ENCODE peak calls at places on chromosome 7, in seven cellular contexts. S is B cell; T is gastrocnemius medialis; A is activated CD8-positive, alpha-beta T cell treated with anti-CD3 and anti-CD28 coated beads for 36 hours; L is cardiac muscle cell; J is breast epithelium; Q is natural killer cell. M is an unnamed sample.

GRCh38 chr7:151047979-151048763 is at the start of gene ASIC3:
- DNase-seq in S (no peak), T (no peak), A (no peak), L (no peak), J (no peak), Q (no peak), M (no peak)

GRCh38 chr7:78363866-78364265 is 565.3 kb downstream of the PHTF2 start:
- DNase-seq in S (no peak), T (no peak), A (no peak), L (no peak), J (no peak), Q (no peak), M (no peak)

GRCh38 chr7:87231715-87232114 is 12.2 kb upstream of the TMEM243 start:
- DNase-seq in S (no peak), T (no peak), A (no peak), L (no peak), J (no peak), Q (no peak), M (no peak)

GRCh38 chr7:56053379-56053778 is 1.8 kb downstream of the CCT6A start:
- DNase-seq in S (no peak), T (no peak), A (no peak), L (no peak), J (no peak), Q (no peak), M (no peak)

GRCh38 chr7:106110885-106111670 is 1.0 kb downstream of the SYPL1 start:
- DNase-seq in S (no peak), T (no peak), A (no peak), L (peak; percentile 25), J (no peak), Q (no peak), M (no peak)

GRCh38 chr7:137073571-137074325 is 205.3 kb downstream of the CHRM2 start:
- DNase-seq in S (no peak), T (no peak), A (no peak), L (no peak), J (no peak), Q (no peak), M (no peak)

GRCh38 chr7:130154501-130155317 is 50.5 kb downstream of the TMEM209 start:
- DNase-seq in S (no peak), T (peak; percentile 25), A (no peak), L (no peak), J (no peak), Q (no peak), M (no peak)

GRCh38 chr7:128215281-128215680 is 25.8 kb upstream of the LEP start:
- DNase-seq in S (no peak), T (no peak), A (no peak), L (no peak), J (no peak), Q (no peak), M (no peak)

GRCh38 chr7:27148031-27148775 is 629 bp upstream of the HOXA6 start:
- DNase-seq in S (no peak), T (no peak), A (no peak), L (no peak), J (peak; percentile 77), Q (no peak), M (peak; percentile 39)

GRCh38 chr7:16392990-16393523 is 28.3 kb downstream of the CRPPA start:
- DNase-seq in S (no peak), T (no peak), A (no peak), L (no peak), J (no peak), Q (no peak), M (no peak)

GRCh38 chr7:10237306-10237705 is 736.4 kb upstream of the PHF14 start:
- DNase-seq in S (no peak), T (no peak), A (no peak), L (no peak), J (no peak), Q (no peak), M (no peak)

GRCh38 chr7:41698114-41698513 is 4.8 kb downstream of the INHBA start:
- DNase-seq in S (no peak), T (no peak), A (no peak), L (no peak), J (no peak), Q (no peak), M (no peak)

GRCh38 chr7:20211376-20211775 is 5.8 kb downstream of the MACC1 start:
- DNase-seq in S (no peak), T (no peak), A (no peak), L (no peak), J (no peak), Q (no peak), M (no peak)

GRCh38 chr7:26397786-26398435 is 106.2 kb downstream of the SNX10 start:
- DNase-seq in S (peak; percentile 61), T (peak; percentile 38), A (no peak), L (peak; percentile 44), J (no peak), Q (no peak), M (peak; percentile 32)

GRCh38 chr7:19161671-19162070 is 16.4 kb upstream of the FERD3L start:
- DNase-seq in S (no peak), T (no peak), A (no peak), L (no peak), J (no peak), Q (no peak), M (no peak)

GRCh38 chr7:156156734-156157408 is 344.6 kb upstream of the SHH start:
- DNase-seq in S (no peak), T (no peak), A (peak; percentile 11), L (no peak), J (no peak), Q (no peak), M (peak; percentile 34)

GRCh38 chr7:114007391-114007790 is 88.6 kb upstream of the PPP1R3A start:
- DNase-seq in S (no peak), T (no peak), A (no peak), L (no peak), J (no peak), Q (no peak), M (no peak)

GRCh38 chr7:140982508-140982907 is 32.2 kb downstream of the MRPS33 start:
- DNase-seq in S (no peak), T (no peak), A (no peak), L (no peak), J (no peak), Q (no peak), M (no peak)

GRCh38 chr7:116011584-116011983 is 19.0 kb downstream of the TFEC start:
- DNase-seq in S (no peak), T (no peak), A (no peak), L (no peak), J (no peak), Q (no peak), M (no peak)

GRCh38 chr7:137169282-137169698 is 174.2 kb downstream of the PTN start:
- DNase-seq in S (no peak), T (peak; percentile 12), A (peak; percentile 2), L (peak; percentile 86), J (peak; percentile 53), Q (no peak), M (peak; percentile 34)

GRCh38 chr7:6917258-6917657 is 91.2 kb upstream of the CCZ1B start:
- DNase-seq in S (no peak), T (no peak), A (no peak), L (peak; percentile 42), J (no peak), Q (no peak), M (no peak)

GRCh38 chr7:116525298-116525912 is 569 bp downstream of the CAV1 start:
- DNase-seq in S (peak; percentile 77), T (peak; percentile 22), A (peak; percentile 59), L (no peak), J (peak; percentile 32), Q (peak; percentile 31), M (peak; percentile 14)

GRCh38 chr7:103079836-103080235 is 4.9 kb downstream of the ARMC10 start:
- DNase-seq in S (no peak), T (no peak), A (no peak), L (no peak), J (no peak), Q (no peak), M (no peak)

GRCh38 chr7:2106920-2107319 is 125.8 kb downstream of the MAD1L1 start:
- DNase-seq in S (no peak), T (no peak), A (no peak), L (no peak), J (peak; percentile 67), Q (no peak), M (no peak)

GRCh38 chr7:2109251-2109935 is 123.4 kb downstream of the MAD1L1 start:
- DNase-seq in S (no peak), T (no peak), A (no peak), L (no peak), J (no peak), Q (no peak), M (no peak)

GRCh38 chr7:2109936-2110585 is 122.7 kb downstream of the MAD1L1 start:
- DNase-seq in S (peak; percentile 60), T (peak; percentile 30), A (peak; percentile 87), L (no peak), J (no peak), Q (no peak), M (no peak)

GRCh38 chr7:2107386-2108085 is 125.2 kb downstream of the MAD1L1 start:
- DNase-seq in S (no peak), T (peak; percentile 40), A (no peak), L (no peak), J (no peak), Q (no peak), M (no peak)

GRCh38 chr7:2108501-2109250 is 124.1 kb downstream of the MAD1L1 start:
- DNase-seq in S (no peak), T (no peak), A (no peak), L (no peak), J (no peak), Q (no peak), M (no peak)
- TF ChIP-seq CTCF in S (no peak), T (no peak), A (no peak), L (no peak), J (no peak), Q (no peak), M (peak; percentile 24)

GRCh38 chr7:76383089-76383944 is 24.5 kb upstream of the YWHAG start:
- DNase-seq in S (no peak), T (no peak), A (no peak), L (peak; percentile 54), J (no peak), Q (no peak), M (no peak)
- TF ChIP-seq CTCF in S (no peak), T (no peak), A (no peak), L (no peak), J (no peak), Q (no peak), M (no peak)

DNA sequence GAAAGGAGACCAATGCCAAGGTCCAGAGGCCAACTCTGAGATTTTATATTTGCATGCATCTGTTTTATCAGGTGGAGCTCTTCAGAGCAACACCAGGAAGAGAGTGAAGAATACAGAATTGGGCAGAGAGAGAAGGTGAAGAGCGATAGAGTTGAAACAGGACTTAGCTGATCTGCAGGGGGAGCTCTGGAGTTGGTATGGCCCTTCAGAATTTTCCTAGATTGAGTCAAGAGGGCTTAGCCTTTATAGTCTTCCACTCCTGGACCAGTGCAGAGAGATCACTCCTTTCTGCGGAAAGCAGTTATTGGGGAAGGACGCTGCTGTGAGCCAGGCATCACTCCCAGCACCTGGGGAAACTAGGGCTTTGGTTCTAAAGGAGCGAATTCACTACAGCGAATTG is 105.0 kb upstream of the DGKB start:
- DNase-seq in S (no peak), T (no peak), A (no peak), L (peak; percentile 5), J (no peak), Q (no peak), M (no peak)
- TF ChIP-seq CTCF in S (no peak), T (no peak), A (no peak), L (peak; percentile 47), J (no peak), Q (no peak), M (peak; percentile 39)

DNA sequence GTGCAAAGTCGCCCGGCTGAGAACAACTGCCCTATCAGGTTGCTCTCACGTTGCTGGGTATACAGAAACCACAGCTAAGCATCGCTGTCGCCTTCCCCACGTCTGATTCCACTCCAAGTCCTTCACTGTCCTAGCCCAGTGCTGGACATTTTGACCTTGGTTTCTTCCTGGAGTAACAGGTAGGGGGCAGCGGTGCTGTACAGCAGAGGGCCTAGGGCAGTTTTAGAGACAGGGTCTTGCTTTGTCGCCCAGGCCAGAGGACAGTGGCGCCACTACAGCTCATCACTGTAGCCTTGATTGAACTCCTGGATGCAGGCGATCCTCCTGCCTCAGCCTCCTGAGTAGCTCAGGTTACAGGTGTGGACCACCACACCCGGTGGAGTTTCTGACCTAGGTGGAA is 2.6 kb downstream of the CLDN15 start:
- DNase-seq in S (no peak), T (no peak), A (no peak), L (no peak), J (no peak), Q (no peak), M (no peak)
- TF ChIP-seq CTCF in S (no peak), T (peak; percentile 26), A (peak; percentile 38), L (peak; percentile 38), J (no peak), Q (no peak), M (peak; percentile 31)

M was measured in progenitor cell of endocrine pancreas.